ENCODE peak calls at places on chromosomes 1 and 21, in four cellular contexts. S, L, P and M are unnamed samples.

GRCh38 chr1:115680730-115681111 is 39.0 kb downstream of the VANGL1 start:
- DNase-seq in S (no peak), L (no peak), P (no peak), M (no peak)

GRCh38 chr1:227886993-227887696 is 60.6 kb downstream of the WNT9A start:
- DNase-seq in S (peak), L (peak), P (no peak), M (peak)

GRCh38 chr21:24045775-24046215 is 1561.5 kb downstream of the MRPL39 start:
- DNase-seq in S (no peak), L (peak), P (peak), M (no peak)

GRCh38 chr1:38029725-38030511 is 16.7 kb downstream of the POU3F1 start:
- DNase-seq in S (peak), L (peak), P (no peak), M (peak)

GRCh38 chr1:185139231-185139630 is 17.5 kb downstream of the TRMT1L start:
- DNase-seq in S (no peak), L (no peak), P (no peak), M (no peak)

GRCh38 chr1:214281902-214282695 is 1.1 kb downstream of the SMYD2 start:
- DNase-seq in S (peak), L (peak), P (no peak), M (peak)

GRCh38 chr1:204435246-204435885 is 23.7 kb upstream of the PPP1R15B start:
- DNase-seq in S (peak), L (no peak), P (no peak), M (no peak)

GRCh38 chr1:115112496-115113375 is 23.4 kb upstream of the TSPAN2 start:
- DNase-seq in S (peak), L (no peak), P (no peak), M (no peak)

GRCh38 chr1:205569411-205570172 is 62.2 kb downstream of the ELK4 start:
- DNase-seq in S (no peak), L (no peak), P (peak), M (peak)

GRCh38 chr1:91529856-91530255 is 29.2 kb downstream of the CDC7 start:
- DNase-seq in S (no peak), L (peak), P (no peak), M (no peak)